ENCODE peak calls at places on chromosomes 1 and 21, in six cellular contexts. Q, J, N, D, T and A are unnamed samples.

GRCh38 chr1:5758859-5759578 is 233.2 kb downstream of the NPHP4 start:
- DNase-seq in Q (no peak), J (no peak), N (no peak), D (no peak), T (no peak), A (no peak)

GRCh38 chr1:154792899-154793298 is 77.2 kb downstream of the KCNN3 start:
- DNase-seq in Q (no peak), J (no peak), N (no peak), D (no peak), T (no peak), A (no peak)

GRCh38 chr1:226957714-226958113 is 17.6 kb downstream of the COQ8A start:
- DNase-seq in Q (no peak), J (no peak), N (no peak), D (no peak), T (no peak), A (no peak)

GRCh38 chr1:9494936-9495758 is 44.1 kb upstream of the SLC25A33 start:
- DNase-seq in Q (peak; percentile 56), J (peak; percentile 33), N (peak; percentile 73), D (peak; percentile 76), T (peak; percentile 59), A (peak; percentile 40)

GRCh38 chr1:116152577-116152943 is 41.4 kb downstream of the MAB21L3 start:
- DNase-seq in Q (no peak), J (no peak), N (no peak), D (no peak), T (no peak), A (no peak)

GRCh38 chr1:205061665-205062069 is 18.7 kb downstream of the CNTN2 start:
- DNase-seq in Q (peak; percentile 74), J (peak; percentile 62), N (peak; percentile 89), D (peak; percentile 77), T (peak; percentile 77), A (peak; percentile 90)

GRCh38 chr1:154609398-154610380 is 1.7 kb upstream of the ADAR start:
- DNase-seq in Q (peak; percentile 70), J (no peak), N (no peak), D (no peak), T (no peak), A (peak; percentile 17)

GRCh38 chr1:240190881-240191385 is 99.2 kb downstream of the FMN2 start:
- DNase-seq in Q (no peak), J (no peak), N (peak; percentile 84), D (peak; percentile 71), T (peak; percentile 79), A (peak; percentile 46)

GRCh38 chr21:17045214-17045835 is 467.5 kb upstream of the CXADR start:
- DNase-seq in Q (no peak), J (no peak), N (peak; percentile 11), D (no peak), T (peak; percentile 49), A (peak; percentile 64)

GRCh38 chr1:1307261-1307907 is 346 bp downstream of the ACAP3 start:
- DNase-seq in Q (no peak), J (peak; percentile 55), N (no peak), D (no peak), T (no peak), A (peak; percentile 47)

GRCh38 chr21:45822429-45823099 is 159.0 kb upstream of the COL6A1 start:
- DNase-seq in Q (no peak), J (no peak), N (no peak), D (peak; percentile 59), T (no peak), A (no peak)

GRCh38 chr1:207919523-207920210 is 8.7 kb upstream of the CD34 start:
- DNase-seq in Q (no peak), J (no peak), N (no peak), D (peak; percentile 84), T (peak; percentile 46), A (no peak)

GRCh38 chr1:243434594-243434993 is 178.8 kb downstream of the SDCCAG8 start:
- DNase-seq in Q (no peak), J (no peak), N (no peak), D (no peak), T (no peak), A (peak; percentile 43)

GRCh38 chr1:6416906-6417305 is 2.8 kb downstream of the HES2 start:
- DNase-seq in Q (no peak), J (no peak), N (no peak), D (no peak), T (no peak), A (no peak)

GRCh38 chr1:161085165-161085564 is 4.2 kb downstream of the NECTIN4 start:
- DNase-seq in Q (no peak), J (no peak), N (no peak), D (no peak), T (peak; percentile 41), A (peak; percentile 48)

GRCh38 chr1:174812656-174813055 is 187.1 kb upstream of the CACYBP start:
- DNase-seq in Q (no peak), J (no peak), N (peak; percentile 22), D (no peak), T (no peak), A (peak; percentile 53)

GRCh38 chr21:30349572-30349971 is 1.2 kb upstream of the KRTAP23-1 start:
- DNase-seq in Q (no peak), J (no peak), N (no peak), D (no peak), T (no peak), A (no peak)

GRCh38 chr1:200707116-200707515 is 31.6 kb upstream of the CAMSAP2 start:
- DNase-seq in Q (no peak), J (no peak), N (no peak), D (no peak), T (no peak), A (no peak)

GRCh38 chr1:40270152-40270834 is 12.3 kb downstream of the ZMPSTE24 start:
- DNase-seq in Q (no peak), J (no peak), N (no peak), D (no peak), T (peak; percentile 14), A (no peak)

GRCh38 chr21:44706026-44706705 is 5.2 kb downstream of the TSPEAR start:
- DNase-seq in Q (no peak), J (no peak), N (no peak), D (no peak), T (no peak), A (no peak)
- H3K4me1 ChIP-seq in Q (peaks cover 27% of the 10 kb centered on the region), J (no peaks in the 10 kb centered on the region), N (peaks cover 12% of the 10 kb centered on the region), D (peaks cover 10% of the 10 kb centered on the region), T (peaks cover 18% of the 10 kb centered on the region), A (no peaks in the 10 kb centered on the region)

DNA sequence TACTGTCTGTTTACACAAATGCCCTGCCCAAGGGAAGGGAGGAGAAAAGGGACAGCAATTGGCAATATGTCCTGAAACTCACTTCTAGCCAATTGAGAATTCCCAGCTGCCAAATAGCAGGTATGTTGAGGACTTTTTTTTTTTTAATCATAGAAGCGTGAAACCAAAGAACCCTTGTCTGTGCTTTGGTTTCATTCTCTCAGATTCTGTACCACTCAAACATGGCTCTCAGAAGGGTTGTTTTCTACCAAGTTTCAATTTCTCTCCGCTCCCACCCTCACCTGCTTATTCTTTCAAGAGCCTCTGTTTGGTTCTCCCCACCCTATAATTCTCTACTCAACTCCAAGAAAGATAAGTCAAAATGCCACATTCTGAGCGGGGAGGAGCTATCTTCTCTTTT is 3.6 kb upstream of the TP53BP2 start:
- DNase-seq in Q (no peak), J (no peak), N (no peak), D (no peak), T (no peak), A (no peak)
- H3K27me3 ChIP-seq in Q (no peaks in the 10 kb centered on the region), J (no peaks in the 10 kb centered on the region), N (no peaks in the 10 kb centered on the region), D (no peaks in the 10 kb centered on the region), T (no peaks in the 10 kb centered on the region), A (no peaks in the 10 kb centered on the region)

GRCh38 chr1:108679586-108680213 is 12.4 kb upstream of the PRPF38B start:
- DNase-seq in Q (no peak), J (no peak), N (no peak), D (no peak), T (no peak), A (no peak)
- H3K4me3 ChIP-seq in Q (no peak overlapping the region), J (peak overlapping the region; percentile 26), N (no peak overlapping the region), D (no peak overlapping the region), T (no peak overlapping the region), A (no peak overlapping the region)

GRCh38 chr1:16018308-16018707 is 465 bp upstream of the HSPB7 start:
- DNase-seq in Q (no peak), J (no peak), N (no peak), D (no peak), T (no peak), A (peak; percentile 65)
- H3K4me1 ChIP-seq in Q (no peaks in the 10 kb centered on the region), J (peaks cover 13% of the 10 kb centered on the region), N (peaks cover 47% of the 10 kb centered on the region), D (peaks cover 61% of the 10 kb centered on the region), T (peaks cover 69% of the 10 kb centered on the region), A (peaks cover 55% of the 10 kb centered on the region)

GRCh38 chr1:59523745-59524450 is 227.0 kb downstream of the FGGY start:
- DNase-seq in Q (no peak), J (no peak), N (no peak), D (no peak), T (no peak), A (no peak)
- H3K27me3 ChIP-seq in Q (no peaks in the 10 kb centered on the region), J (no peaks in the 10 kb centered on the region), N (no peaks in the 10 kb centered on the region), D (no peaks in the 10 kb centered on the region), T (no peaks in the 10 kb centered on the region), A (no peaks in the 10 kb centered on the region)

DNA sequence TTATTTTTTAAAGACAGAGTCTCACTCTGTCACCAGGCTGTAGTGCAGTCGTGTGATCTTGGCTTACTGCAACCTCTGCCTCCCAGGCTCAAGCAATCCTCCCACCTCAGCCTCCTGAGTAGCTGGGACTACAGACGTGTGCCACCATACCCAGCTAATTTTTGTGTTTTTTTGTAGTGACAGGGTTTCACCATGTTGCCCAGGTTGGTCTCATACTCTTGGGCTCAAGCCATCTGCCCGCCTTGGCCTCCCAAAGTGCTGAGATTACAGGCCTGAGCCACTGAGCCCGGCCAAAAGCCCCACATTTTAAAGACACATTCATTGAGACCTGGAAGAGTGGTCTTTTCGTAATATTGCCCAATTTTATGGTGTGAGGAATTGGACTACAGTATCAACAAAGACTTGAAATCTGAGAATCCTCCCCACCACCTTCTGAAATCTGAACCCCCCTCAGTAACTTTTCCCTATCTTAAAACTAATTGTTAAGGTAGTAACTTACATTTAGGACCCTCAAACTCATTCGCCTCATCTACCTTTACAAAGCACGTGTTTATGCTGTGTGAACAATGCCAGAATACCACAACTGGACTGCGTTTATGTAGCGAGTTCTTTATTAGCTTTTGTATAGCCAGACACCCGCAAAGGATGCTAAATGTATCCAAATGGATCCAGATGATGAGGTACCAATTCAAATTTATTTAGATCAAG is 2.7 kb downstream of the ERRFI1 start:
- DNase-seq in Q (no peak), J (no peak), N (no peak), D (no peak), T (peak; percentile 29), A (no peak)
- H3K4me3 ChIP-seq in Q (no peak overlapping the region), J (no peak overlapping the region), N (peak overlapping the region; percentile 75), D (peak overlapping the region; percentile 63), T (no peak overlapping the region), A (peak overlapping the region; percentile 88)